ENCODE peak calls at places on chromosomes 2 and 18, in four cellular contexts. O, W, L and R are unnamed samples.

GRCh38 chr2:48129256-48129950 is 223.1 kb upstream of the FBXO11 start:
- DNase-seq in W (no peak), O (no peak), L (no peak), R (no peak)

GRCh38 chr2:226063704-226064390 is 664.3 kb downstream of the NYAP2 start:
- DNase-seq in W (no peak), O (peak), L (no peak), R (no peak)

GRCh38 chr2:219642465-219643083 is 15.1 kb downstream of the SLC4A3 start:
- DNase-seq in O (peak), L (peak), W (peak), R (peak)

GRCh38 chr2:46801731-46802664 is 113.6 kb downstream of the MCFD2 start:
- DNase-seq in O (no peak), L (no peak), W (no peak), R (no peak)

GRCh38 chr2:190186238-190186637 is 123.7 kb upstream of the MSTN start:
- DNase-seq in W (no peak), O (no peak), L (no peak), R (no peak)

GRCh38 chr18:58761970-58762780 is 90.9 kb downstream of the MALT1 start:
- DNase-seq in L (no peak), O (no peak), W (no peak), R (no peak)

GRCh38 chr2:212007972-212008371 is 530.6 kb downstream of the ERBB4 start:
- DNase-seq in L (no peak), O (no peak), W (no peak), R (no peak)

GRCh38 chr2:135797497-135798274 is 39.3 kb downstream of the LCT start:
- DNase-seq in L (no peak), O (peak), W (peak), R (peak)

GRCh38 chr2:171210864-171211431 is 50.3 kb upstream of the TLK1 start:
- DNase-seq in W (no peak), O (no peak), L (no peak), R (peak)

GRCh38 chr18:76518543-76519155 is 23.6 kb upstream of the ZNF516 start:
- DNase-seq in L (peak), W (no peak), O (no peak), R (no peak)

GRCh38 chr2:51344886-51345285 is 313.0 kb upstream of the NRXN1 start:
- DNase-seq in O (no peak), W (no peak), L (no peak), R (no peak)

GRCh38 chr2:227503433-227504406 is 31.8 kb downstream of the AGFG1 start:
- DNase-seq in O (peak), W (no peak), L (no peak), R (no peak)

GRCh38 chr2:74690571-74690970 is 36.5 kb downstream of the SEMA4F start:
- DNase-seq in L (peak), O (peak), W (peak), R (peak)

GRCh38 chr2:30315391-30316055 is 84.2 kb downstream of the LBH start:
- DNase-seq in W (no peak), O (no peak), L (no peak), R (no peak)

GRCh38 chr2:222708274-222708710 is 36.8 kb downstream of the MOGAT1 start:
- DNase-seq in O (peak), L (peak), W (peak), R (peak)

GRCh38 chr18:29644276-29644675 is 1398.3 kb downstream of the DSC3 start:
- DNase-seq in O (no peak), W (no peak), L (no peak), R (no peak)

GRCh38 chr2:15177103-15177502 is 384.0 kb downstream of the NBAS start:
- DNase-seq in L (no peak), W (no peak), O (no peak), R (no peak)

GRCh38 chr2:128307595-128307994 is 11.1 kb downstream of the HS6ST1 start:
- DNase-seq in O (no peak), L (no peak), W (no peak), R (no peak)

GRCh38 chr2:239731422-239731821 is 293.7 kb downstream of the NDUFA10 start:
- DNase-seq in W (no peak), L (no peak), O (no peak), R (no peak)

GRCh38 chr2:170819941-170820646 is 3.4 kb downstream of the GAD1 start:
- DNase-seq in O (no peak), L (no peak), W (no peak), R (no peak)

GRCh38 chr2:176656055-176656775 is 387.0 kb downstream of the MTX2 start:
- DNase-seq in W (no peak), O (no peak), L (no peak), R (no peak)

GRCh38 chr18:42586603-42587002 is 528.9 kb downstream of the RIT2 start:
- DNase-seq in O (no peak), W (no peak), L (no peak), R (no peak)

GRCh38 chr2:23803965-23804542 is 122.9 kb downstream of the ATAD2B start:
- DNase-seq in O (peak), L (no peak), W (no peak), R (no peak)

GRCh38 chr2:48248251-48248933 is 281.6 kb upstream of the STON1 start:
- DNase-seq in W (peak), O (peak), L (no peak), R (no peak)

GRCh38 chr2:42297322-42297936 is 63.6 kb downstream of the COX7A2L start:
- DNase-seq in W (no peak), O (no peak), L (no peak), R (no peak)

GRCh38 chr18:72419914-72420313 is 124.2 kb downstream of the CBLN2 start:
- DNase-seq in W (no peak), O (no peak), L (no peak), R (no peak)

GRCh38 chr18:71665131-71665530 is 879.0 kb downstream of the CBLN2 start:
- DNase-seq in O (no peak), L (no peak), W (no peak), R (no peak)

GRCh38 chr2:207491954-207492353 is 37.8 kb upstream of the CREB1 start:
- DNase-seq in W (no peak), L (no peak), O (no peak), R (no peak)

GRCh38 chr2:132252191-132252893 is 90.6 kb upstream of the ANKRD30BL start:
- DNase-seq in W (no peak), O (no peak), L (no peak), R (no peak)

GRCh38 chr2:235900631-235901030 is 267.6 kb downstream of the GBX2 start:
- DNase-seq in W (no peak), O (no peak), L (no peak), R (no peak)

GRCh38 chr2:231554748-231555545 is 24.7 kb upstream of the NMUR1 start:
- DNase-seq in O (peak), L (no peak), W (no peak), R (no peak)

GRCh38 chr18:51427012-51427411 is 229.5 kb upstream of the MEX3C start:
- DNase-seq in O (no peak), W (no peak), L (no peak), R (no peak)

GRCh38 chr2:107025869-107026380 is 140.0 kb upstream of the ST6GAL2 start:
- DNase-seq in W (no peak), L (no peak), O (peak), R (no peak)

GRCh38 chr2:19029655-19030054 is 328.8 kb downstream of the OSR1 start:
- DNase-seq in O (no peak), W (no peak), L (no peak), R (no peak)

GRCh38 chr18:45046961-45047360 is 366.3 kb downstream of the SETBP1 start:
- DNase-seq in O (no peak), L (no peak), W (no peak), R (no peak)

GRCh38 chr2:153079315-153079714 is 360.9 kb downstream of the ARL6IP6 start:
- DNase-seq in W (no peak), L (no peak), O (no peak), R (no peak)

GRCh38 chr2:24472416-24472815 is 18.6 kb upstream of the NCOA1 start:
- DNase-seq in O (no peak), W (no peak), L (no peak), R (no peak)

GRCh38 chr2:145380436-145381017 is 860.6 kb upstream of the ZEB2 start:
- DNase-seq in O (peak), W (peak), L (no peak), R (no peak)